ENCODE peak calls at places on chromosome 19, in ten cellular contexts. E is cerebellar nuclear complex; J is activated naive CD4-positive, alpha-beta T cell treated with anti-CD3 and anti-CD28 coated beads, Interleukin-2, amount 10 ng/mL, durations not matched to agents 7 days and 5 days; H is AG10803; A is T-helper 1 cell; V is AG04449; D is dermis blood vessel endothelial cell; B is H54; L is astrocyte of the cerebellum; C is stimulated activated CD8-positive, alpha-beta memory T cell treated with anti-CD3 and anti-CD28 coated beads, Interleukin-4, amount 100 ng/mL, for 1 hour. G is an unnamed sample.
A peak's percentile ranks its signal among the peaks of the same experiment; 100 is the strongest.

GRCh38 chr19:40681039-40681438 is 9.4 kb downstream of the NUMBL start:
- DNase-seq in L (no peak), C (no peak), J (no peak), H (no peak), B (no peak), E (no peak), D (no peak), A (no peak), V (no peak), G (no peak)

GRCh38 chr19:40414536-40415535 is 1.7 kb upstream of the PRX start:
- DNase-seq in D (no peak), L (no peak), E (no peak), J (no peak), H (no peak), A (no peak), C (no peak), V (no peak), B (no peak), G (no peak)

GRCh38 chr19:29294343-29294811 is 81.4 kb upstream of the UQCRFS1 start:
- DNase-seq in A (peak; percentile 4), H (peak; percentile 53), E (no peak), V (no peak), L (no peak), D (no peak), B (no peak), J (no peak), C (no peak), G (no peak)

GRCh38 chr19:44644391-44645016 is 794 bp downstream of the PVR start:
- DNase-seq in L (no peak), A (no peak), D (peak; percentile 64), E (no peak), C (no peak), B (peak; percentile 60), J (peak; percentile 22), H (no peak), V (no peak), G (no peak)

GRCh38 chr19:35753634-35754364 is 3.0 kb downstream of the HSPB6 start:
- DNase-seq in D (no peak), J (no peak), C (no peak), A (no peak), L (no peak), B (no peak), H (no peak), V (no peak), E (no peak), G (no peak)

GRCh38 chr19:48393559-48394330 is at the start of gene GRIN2D:
- DNase-seq in L (no peak), V (no peak), H (peak; percentile 38), C (no peak), E (no peak), A (no peak), J (peak; percentile 45), B (no peak), D (peak; percentile 39), G (no peak)

GRCh38 chr19:2847507-2847906 is 6.2 kb downstream of the ZNF555 start:
- DNase-seq in J (no peak), C (no peak), V (no peak), A (no peak), L (no peak), E (no peak), H (no peak), B (no peak), D (no peak), G (no peak)

GRCh38 chr19:53057904-53058579 is 13.5 kb downstream of the ERVV-2 start:
- DNase-seq in E (no peak), C (no peak), D (peak; percentile 12), B (no peak), J (peak; percentile 40), A (no peak), L (no peak), V (no peak), H (no peak), G (no peak)

GRCh38 chr19:46495789-46496099 is at the start of gene PNMA8B:
- DNase-seq in L (no peak), J (peak; percentile 57), A (no peak), V (no peak), H (peak; percentile 32), C (no peak), E (no peak), B (no peak), D (no peak), G (no peak)

GRCh38 chr19:13159713-13160112 is 9.5 kb downstream of the IER2 start:
- DNase-seq in B (no peak), V (no peak), E (no peak), J (no peak), H (no peak), C (no peak), A (no peak), D (no peak), L (no peak), G (no peak)

GRCh38 chr19:9139609-9140158 is 513 bp upstream of the ZNF317 start:
- DNase-seq in H (no peak), B (no peak), V (no peak), L (no peak), C (no peak), E (no peak), A (no peak), J (no peak), D (no peak), G (no peak)

GRCh38 chr19:47765522-47766358 is 12.8 kb upstream of the SELENOW start:
- DNase-seq in D (peak; percentile 86), B (no peak), H (peak; percentile 41), C (no peak), V (no peak), L (peak; percentile 19), A (peak; percentile 23), E (no peak), J (peak; percentile 59), G (no peak)

GRCh38 chr19:44694184-44694579 is 4.8 kb upstream of the CEACAM16 start:
- DNase-seq in L (no peak), D (no peak), H (no peak), J (peak; percentile 36), V (no peak), A (peak; percentile 30), E (no peak), B (no peak), C (no peak), G (no peak)

GRCh38 chr19:16676101-16676798 is 15.3 kb downstream of the TMEM38A start:
- DNase-seq in A (no peak), V (no peak), L (no peak), E (no peak), J (no peak), D (no peak), H (no peak), B (no peak), C (no peak), G (no peak)

GRCh38 chr19:41887711-41888382 is 4.9 kb downstream of the ARHGEF1 start:
- DNase-seq in L (peak; percentile 11), V (no peak), J (peak; percentile 90), H (no peak), A (peak; percentile 77), C (peak; percentile 83), B (peak; percentile 97), D (no peak), E (no peak), G (peak; percentile 87)

G was measured in activated CD8-positive, alpha-beta memory T cell treated with anti-CD3 and anti-CD28 coated beads for 4 hours.